ENCODE peak calls at places on chromosome 19, in nine cellular contexts. W, E, T, A, S, R, P, O and J are unnamed samples.

GRCh38 chr19:34712606-34713261 is 21.3 kb upstream of the ZNF181 start:
- DNase-seq in A (peak), O (no peak), P (peak), T (peak), E (peak), R (peak), W (peak), S (peak), J (peak)

GRCh38 chr19:22919946-22920345 is 83.0 kb downstream of the ZNF728 start:
- DNase-seq in P (no peak), S (no peak), T (no peak), R (no peak), W (no peak), O (no peak), E (no peak), A (no peak), J (no peak)

GRCh38 chr19:51157265-51157664 is 15.2 kb downstream of the SIGLEC7 start:
- DNase-seq in E (no peak), A (no peak), T (no peak), W (no peak), O (no peak), R (no peak), P (no peak), S (no peak), J (no peak)

GRCh38 chr19:29528350-29528945 is 2.7 kb downstream of the VSTM2B start:
- DNase-seq in T (peak), R (peak), S (peak), E (peak), O (no peak), A (peak), P (peak), W (peak), J (peak)

GRCh38 chr19:39093761-39094160 is 9.6 kb downstream of the ACP7 start:
- DNase-seq in T (peak), S (peak), O (no peak), A (no peak), R (no peak), P (peak), W (no peak), E (no peak), J (no peak)

GRCh38 chr19:58154679-58155648 is 4.4 kb upstream of the ZNF329 start:
- DNase-seq in P (peak), W (peak), R (peak), S (peak), A (peak), O (peak), E (peak), T (peak), J (peak)

GRCh38 chr19:41328157-41328817 is 18.3 kb downstream of the CCDC97 start:
- DNase-seq in O (peak), R (peak), E (no peak), A (no peak), S (no peak), W (peak), T (no peak), P (no peak), J (peak)

GRCh38 chr19:18390075-18390909 is 4.3 kb downstream of the GDF15 start:
- DNase-seq in P (no peak), A (no peak), E (no peak), W (no peak), T (no peak), S (no peak), O (no peak), R (no peak), J (no peak)

GRCh38 chr19:35346193-35347052 is 1.3 kb upstream of the FFAR1 start:
- DNase-seq in O (no peak), S (peak), T (no peak), R (peak), P (no peak), A (no peak), E (peak), W (peak), J (no peak)

GRCh38 chr19:19485998-19486290 is 29.4 kb downstream of the TSSK6 start:
- DNase-seq in W (no peak), R (no peak), A (no peak), P (no peak), T (no peak), E (no peak), S (no peak), O (no peak), J (no peak)

GRCh38 chr19:35211545-35212230 is 16.9 kb downstream of the FAM187B start:
- DNase-seq in S (no peak), W (no peak), E (no peak), T (no peak), P (no peak), O (peak), R (peak), A (peak), J (no peak)

GRCh38 chr19:35879770-35880317 is 11.5 kb downstream of the APLP1 start:
- DNase-seq in S (peak), E (peak), T (peak), W (peak), A (peak), O (peak), R (peak), P (peak), J (peak)

GRCh38 chr19:42850981-42851717 is 28.4 kb downstream of the PSG1 start:
- DNase-seq in E (no peak), T (peak), W (no peak), R (no peak), A (no peak), S (peak), O (no peak), P (peak), J (peak)

GRCh38 chr19:10005632-10006334 is 4.5 kb downstream of the COL5A3 start:
- DNase-seq in O (no peak), R (no peak), S (no peak), W (no peak), T (no peak), P (no peak), E (no peak), A (no peak), J (no peak)

GRCh38 chr19:11480081-11480926 is 542 bp downstream of the ELAVL3 start:
- DNase-seq in S (no peak), T (no peak), A (no peak), E (no peak), O (no peak), R (no peak), W (no peak), P (no peak), J (no peak)

GRCh38 chr19:29831041-29831548 is 19.3 kb downstream of the CCNE1 start:
- DNase-seq in A (peak), E (peak), O (no peak), R (peak), P (no peak), W (no peak), T (no peak), S (peak), J (peak)

GRCh38 chr19:40549007-40549708 is 27.5 kb upstream of the SHKBP1 start:
- DNase-seq in A (peak), E (peak), S (peak), P (peak), T (no peak), O (no peak), R (peak), W (peak), J (peak)

GRCh38 chr19:844300-844971 is 3.6 kb downstream of the PRTN3 start:
- DNase-seq in P (no peak), W (no peak), S (no peak), A (no peak), O (no peak), T (no peak), R (no peak), E (no peak), J (no peak)

GRCh38 chr19:48913114-48913513 is 13.0 kb downstream of the NUCB1 start:
- DNase-seq in A (no peak), O (no peak), P (no peak), W (no peak), R (peak), S (no peak), E (no peak), T (peak), J (no peak)

GRCh38 chr19:44662686-44663085 is 8.6 kb upstream of the CEACAM19 start:
- DNase-seq in O (no peak), P (peak), A (no peak), R (no peak), T (peak), W (no peak), E (no peak), S (no peak), J (no peak)

GRCh38 chr19:4360641-4361151 is 17.3 kb downstream of the MPND start:
- DNase-seq in R (no peak), A (no peak), W (no peak), P (no peak), S (no peak), E (no peak), O (no peak), T (no peak), J (no peak)

GRCh38 chr19:49875801-49876421 is 1.2 kb downstream of the AKT1S1 start:
- DNase-seq in W (no peak), R (peak), E (no peak), S (no peak), A (no peak), T (peak), O (no peak), P (peak), J (peak)

GRCh38 chr19:50908311-50908710 is 2.9 kb downstream of the KLK4 start:
- DNase-seq in E (no peak), O (no peak), A (no peak), T (no peak), S (no peak), W (no peak), R (no peak), P (no peak), J (no peak)

GRCh38 chr19:1411255-1412191 is 4.1 kb downstream of the DAZAP1 start:
- DNase-seq in W (no peak), S (no peak), A (no peak), O (no peak), P (no peak), T (no peak), E (no peak), R (peak), J (no peak)

GRCh38 chr19:29393915-29394460 is 131.8 kb upstream of the VSTM2B start:
- DNase-seq in O (no peak), E (no peak), W (no peak), S (no peak), T (no peak), A (no peak), R (no peak), P (no peak), J (no peak)

GRCh38 chr19:10069046-10069445 is 17.1 kb upstream of the SHFL start:
- DNase-seq in W (no peak), S (peak), A (no peak), R (no peak), E (no peak), P (peak), T (peak), O (no peak), J (peak)

GRCh38 chr19:3338541-3339181 is 27.7 kb upstream of the NFIC start:
- DNase-seq in A (peak), O (peak), S (no peak), W (no peak), R (peak), P (no peak), T (no peak), E (no peak), J (no peak)

GRCh38 chr19:3328743-3329142 is 37.6 kb upstream of the NFIC start:
- DNase-seq in P (no peak), O (no peak), A (no peak), S (no peak), E (no peak), W (no peak), T (no peak), R (no peak), J (no peak)

GRCh38 chr19:32877977-32878745 is 8.6 kb upstream of the SLC7A9 start:
- DNase-seq in E (no peak), W (no peak), R (no peak), T (no peak), P (no peak), A (no peak), S (no peak), O (no peak), J (no peak)

GRCh38 chr19:39996218-39996810 is 546 bp upstream of the ZNF546 start:
- DNase-seq in A (no peak), W (peak), O (no peak), T (peak), P (peak), R (peak), S (peak), E (peak), J (peak)